ENCODE peak calls at places on chromosomes 16 and 17, in eight cellular contexts. M is PC-9, P is breast epithelium, Z is Karpas-422, H is hepatocyte, X is heart right ventricle, O is DND-41, E is fibroblast of lung. I is an unnamed sample. For H3K4me1 and H3K27me3, the result is how much of the 10 kb centered on the place peaks cover.

GRCh38 chr17:79048826-79049755 is 25.1 kb downstream of the C1QTNF1 start:
- DNase-seq in Z (no peak), X (no peak), M (no peak), P (no peak), O (no peak), H (no peak), E (no peak), I (no peak)

GRCh38 chr17:16519021-16519420 is 27.0 kb upstream of the LRRC75A start:
- DNase-seq in X (no peak), O (no peak), E (no peak), Z (no peak), H (no peak), M (no peak), P (no peak), I (no peak)

GRCh38 chr17:6104956-6105355 is 34.8 kb downstream of the WSCD1 start:
- DNase-seq in X (no peak), E (no peak), M (no peak), P (no peak), H (no peak), O (no peak), Z (no peak), I (no peak)

GRCh38 chr16:9612267-9612666 is 520.8 kb downstream of the HAPSTR1 start:
- DNase-seq in X (no peak), Z (no peak), E (peak), P (no peak), O (no peak), M (no peak), H (no peak), I (peak)

GRCh38 chr16:12271006-12271405 is 294.5 kb downstream of the SNX29 start:
- DNase-seq in H (peak), E (peak), P (no peak), X (no peak), O (no peak), M (no peak), Z (peak), I (no peak)

GRCh38 chr17:80645706-80646325 is 101.2 kb downstream of the RPTOR start:
- DNase-seq in Z (no peak), X (no peak), E (no peak), P (no peak), H (no peak), O (no peak), M (no peak), I (no peak)

GRCh38 chr16:57019746-57020145 is 30.4 kb downstream of the NLRC5 start:
- DNase-seq in X (no peak), O (no peak), E (no peak), Z (no peak), M (no peak), H (no peak), P (no peak), I (no peak)

GRCh38 chr16:3810198-3810664 is 70.3 kb downstream of the CREBBP start:
- DNase-seq in X (no peak), E (no peak), Z (no peak), O (no peak), M (no peak), P (no peak), H (no peak), I (no peak)

GRCh38 chr17:35684046-35684802 is 47.2 kb upstream of the RASL10B start:
- DNase-seq in O (no peak), Z (no peak), E (peak), M (no peak), P (no peak), H (no peak), X (no peak), I (no peak)

GRCh38 chr16:4306439-4307214 is 9.2 kb upstream of the GLIS2 start:
- DNase-seq in O (peak), X (no peak), M (no peak), Z (peak), H (peak), P (no peak), E (no peak), I (no peak)

GRCh38 chr16:30769379-30770089 is 7.4 kb downstream of the RNF40 start:
- DNase-seq in E (no peak), X (no peak), P (no peak), H (no peak), M (no peak), Z (no peak), O (no peak), I (no peak)

GRCh38 chr16:83675136-83675535 is 132.6 kb upstream of the HSBP1 start:
- DNase-seq in O (no peak), H (no peak), Z (no peak), X (no peak), M (no peak), P (no peak), E (no peak), I (no peak)

GRCh38 chr16:77307764-77308561 is 108.8 kb downstream of the SYCE1L start:
- DNase-seq in H (peak), O (no peak), P (no peak), M (peak), X (no peak), Z (no peak), E (peak), I (no peak)

GRCh38 chr16:23122107-23122506 is 27.1 kb downstream of the USP31 start:
- DNase-seq in M (no peak), X (no peak), E (no peak), H (no peak), O (no peak), P (no peak), Z (no peak), I (no peak)

GRCh38 chr16:27228036-27228435 is 24.7 kb downstream of the KDM8 start:
- DNase-seq in O (no peak), H (no peak), M (no peak), P (no peak), X (no peak), Z (no peak), E (no peak), I (no peak)

GRCh38 chr17:64180089-64180488 is 50.1 kb upstream of the ERN1 start:
- DNase-seq in Z (no peak), O (no peak), E (no peak), X (no peak), H (no peak), P (no peak), M (no peak), I (no peak)

GRCh38 chr16:70018254-70018653 is 67.1 kb downstream of the CLEC18A start:
- DNase-seq in P (no peak), E (peak), M (peak), O (peak), X (no peak), Z (peak), H (peak), I (no peak)

GRCh38 chr17:16920628-16921020 is 51.3 kb downstream of the TNFRSF13B start:
- DNase-seq in P (no peak), M (no peak), Z (no peak), X (no peak), H (no peak), O (no peak), E (no peak), I (no peak)

GRCh38 chr16:67006930-67007658 is 18.7 kb downstream of the CES4A start:
- DNase-seq in X (no peak), H (no peak), P (no peak), O (no peak), E (peak), Z (no peak), M (no peak), I (no peak)

DNA sequence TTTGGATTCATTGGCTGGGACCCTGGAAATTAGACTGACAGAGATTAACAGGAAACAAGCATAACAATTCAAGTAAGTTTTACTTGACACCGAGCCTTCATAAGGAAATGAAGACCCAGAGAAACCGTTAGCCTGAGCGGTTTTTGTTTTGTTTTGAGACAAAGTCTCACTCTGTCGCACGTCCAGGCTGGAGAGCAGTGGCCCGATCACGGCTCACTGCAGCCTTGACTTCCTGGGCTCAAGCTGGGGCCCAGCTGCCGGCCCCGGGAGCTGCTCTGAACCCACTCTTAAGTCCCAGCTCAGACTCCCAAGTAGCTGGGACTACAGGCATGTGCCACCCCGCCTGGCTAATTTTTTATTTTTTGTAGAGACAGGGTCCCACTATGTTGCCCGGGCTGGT is 321.3 kb downstream of the SEC14L1 start:
- DNase-seq in M (no peak), H (no peak), X (no peak), E (no peak), O (peak), P (no peak), Z (peak), I (no peak)
- H3K4me1 ChIP-seq in M (under half), H (half or more), X (under half), E (under half), O (half or more), P (under half), Z (half or more), I (under half)

GRCh38 chr17:72222971-72223370 is 102.2 kb downstream of the SOX9 start:
- DNase-seq in M (no peak), O (no peak), X (no peak), E (no peak), H (peak), P (no peak), Z (no peak), I (no peak)

GRCh38 chr17:72219824-72220473 is 99.1 kb downstream of the SOX9 start:
- DNase-seq in O (no peak), P (no peak), X (no peak), Z (no peak), H (no peak), E (no peak), M (no peak), I (no peak)

GRCh38 chr17:72222571-72222970 is 101.8 kb downstream of the SOX9 start:
- DNase-seq in O (no peak), E (no peak), Z (no peak), H (peak), M (no peak), X (no peak), P (no peak), I (no peak)

GRCh38 chr17:72226322-72226721 is 105.5 kb downstream of the SOX9 start:
- DNase-seq in Z (no peak), H (no peak), E (no peak), X (no peak), M (no peak), P (no peak), O (no peak), I (no peak)

DNA sequence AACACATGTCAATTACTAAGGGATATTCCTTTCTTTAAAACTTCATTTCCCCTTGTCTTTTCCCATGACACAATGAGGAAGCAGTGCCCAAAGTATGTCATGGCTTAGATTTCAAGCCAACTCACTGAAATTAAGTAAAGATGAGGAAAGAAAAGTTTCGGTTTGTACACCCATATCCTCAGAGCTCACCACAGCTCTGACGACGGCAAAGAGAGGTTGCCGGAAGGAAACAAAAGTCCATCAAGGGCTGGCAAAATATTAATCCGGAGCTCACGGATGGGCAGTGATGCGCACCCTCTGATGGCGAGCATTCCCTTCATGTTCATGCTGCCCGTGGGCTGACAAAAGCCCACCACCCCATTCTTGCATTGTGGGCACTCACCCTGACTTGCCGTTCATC is 103.0 kb downstream of the SOX9 start:
- DNase-seq in M (no peak), H (no peak), X (no peak), Z (no peak), E (no peak), P (no peak), O (no peak), I (no peak)
- H3K27me3 ChIP-seq in M (under half), H (under half), X (under half), Z (under half), E (under half), P (under half), O (under half), I (under half)

GRCh38 chr16:68231384-68232136 is 4.4 kb downstream of the ESRP2 start:
- DNase-seq in Z (no peak), E (no peak), X (no peak), M (no peak), P (no peak), H (no peak), O (no peak), I (no peak)
- H3K4me1 ChIP-seq in Z (under half), E (under half), X (under half), M (under half), P (under half), H (under half), O (under half), I (under half)

GRCh38 chr17:76200354-76200753 is 39.9 kb downstream of the RNF157 start:
- DNase-seq in H (no peak), M (no peak), X (no peak), P (no peak), E (no peak), Z (no peak), O (no peak), I (no peak)

GRCh38 chr17:76199466-76199865 is 40.8 kb downstream of the RNF157 start:
- DNase-seq in Z (no peak), O (peak), M (no peak), E (no peak), H (no peak), X (no peak), P (no peak), I (no peak)

GRCh38 chr17:76204277-76204676 is 36.0 kb downstream of the RNF157 start:
- DNase-seq in P (no peak), X (no peak), M (peak), Z (no peak), E (peak), H (no peak), O (no peak), I (no peak)

GRCh38 chr17:76198702-76199101 is 41.6 kb downstream of the RNF157 start:
- DNase-seq in X (no peak), M (no peak), H (no peak), E (no peak), O (no peak), Z (no peak), P (no peak), I (no peak)

DNA sequence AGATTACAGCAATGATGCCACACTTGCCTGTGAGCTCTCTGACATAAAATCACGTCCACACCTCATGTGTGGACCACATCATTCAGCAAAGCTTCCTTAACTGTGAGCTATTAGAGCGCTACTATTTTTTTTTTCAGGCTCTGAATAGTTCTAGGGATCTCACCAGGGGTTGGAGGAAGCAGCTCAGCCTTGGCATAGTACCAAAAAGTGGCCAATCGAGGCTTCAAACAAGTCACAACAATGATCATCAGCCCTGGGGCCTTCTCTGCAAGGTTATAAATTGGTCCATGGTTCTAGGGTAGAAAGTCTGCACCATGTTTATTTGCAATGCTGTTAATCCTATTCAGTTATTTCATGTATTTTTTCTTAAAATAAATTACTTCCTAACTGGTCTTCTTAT is 37.8 kb downstream of the RNF157 start:
- DNase-seq in H (no peak), O (no peak), E (no peak), Z (no peak), M (no peak), P (no peak), X (no peak), I (no peak)
- H3K27me3 ChIP-seq in H (under half), O (under half), E (under half), Z (under half), M (under half), P (under half), X (under half), I (under half)

GRCh38 chr17:47878203-47879027 is 17.6 kb upstream of the SP2 start:
- DNase-seq in Z (no peak), P (no peak), O (no peak), H (no peak), X (no peak), E (peak), M (no peak), I (no peak)
- H3K4me1 ChIP-seq in Z (under half), P (under half), O (under half), H (under half), X (under half), E (under half), M (half or more), I (under half)

DNA sequence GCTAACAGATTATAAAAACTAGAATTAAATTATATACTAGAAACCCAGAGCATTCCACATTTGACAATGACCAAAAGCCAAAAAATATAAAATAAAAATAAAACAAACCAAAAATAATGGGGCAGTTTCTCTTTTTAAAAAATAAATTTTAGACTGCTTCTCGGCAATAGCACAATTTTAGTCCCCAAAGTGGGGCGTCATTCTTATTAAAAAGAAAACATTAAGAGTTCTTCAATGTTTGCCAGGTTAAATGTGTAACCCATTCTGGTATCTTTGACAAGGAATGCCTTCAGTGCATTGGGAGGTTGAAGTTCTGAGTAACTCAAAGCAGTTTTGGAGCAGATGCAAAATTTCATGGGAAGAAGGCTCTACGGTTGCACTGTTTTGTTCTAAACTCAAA is 3.3 kb downstream of the MAF start:
- DNase-seq in M (no peak), X (no peak), H (no peak), E (no peak), P (no peak), Z (no peak), O (no peak), I (no peak)
- H3K27me3 ChIP-seq in M (under half), X (under half), H (under half), E (under half), P (under half), Z (under half), O (under half), I (under half)

I was measured in adrenal gland.